ENCODE peak calls at places on chromosomes 13 and 19, in eight cellular contexts. One of them, this sample, is unnamed.

GRCh38 chr19:10291554-10292205 is 1.9 kb downstream of the ICAM5 start:
- DNase-seq in breast epithelium: no peak
- DNase-seq in GM23338: no peak
- DNase-seq in suprapubic skin: no peak
- DNase-seq in H1: peak
- DNase-seq in spleen: no peak
- DNase-seq in stomach: no peak
- DNase-seq in K562: no peak
- DNase-seq in this sample: no peak

GRCh38 chr13:86881390-86881789 is 789.8 kb upstream of the SLITRK5 start:
- DNase-seq in K562: no peak
- DNase-seq in suprapubic skin: no peak
- DNase-seq in breast epithelium: no peak
- DNase-seq in GM23338: peak
- DNase-seq in H1: no peak
- DNase-seq in stomach: no peak
- DNase-seq in spleen: no peak
- DNase-seq in this sample: no peak

GRCh38 chr19:17754634-17755532 is 3.6 kb downstream of the FCHO1 start:
- DNase-seq in breast epithelium: no peak
- DNase-seq in spleen: peak
- DNase-seq in suprapubic skin: no peak
- DNase-seq in GM23338: no peak
- DNase-seq in K562: no peak
- DNase-seq in H1: no peak
- DNase-seq in stomach: no peak
- DNase-seq in this sample: no peak

GRCh38 chr13:95834134-95834765 is 157.3 kb downstream of the DNAJC3 start:
- DNase-seq in K562: peak
- DNase-seq in H1: peak
- DNase-seq in GM23338: peak
- DNase-seq in stomach: peak
- DNase-seq in suprapubic skin: peak
- DNase-seq in breast epithelium: no peak
- DNase-seq in spleen: peak
- DNase-seq in this sample: peak

GRCh38 chr13:32211788-32212187 is 103.4 kb downstream of the ZAR1L start:
- DNase-seq in stomach: no peak
- DNase-seq in K562: no peak
- DNase-seq in H1: no peak
- DNase-seq in suprapubic skin: no peak
- DNase-seq in GM23338: no peak
- DNase-seq in breast epithelium: no peak
- DNase-seq in spleen: no peak
- DNase-seq in this sample: no peak

GRCh38 chr19:18526316-18526715 is 4.4 kb upstream of the ELL start:
- DNase-seq in H1: no peak
- DNase-seq in suprapubic skin: no peak
- DNase-seq in spleen: no peak
- DNase-seq in stomach: no peak
- DNase-seq in K562: no peak
- DNase-seq in breast epithelium: no peak
- DNase-seq in GM23338: no peak
- DNase-seq in this sample: no peak

GRCh38 chr19:48501446-48501960 is 10.1 kb downstream of the LMTK3 start:
- DNase-seq in H1: peak
- DNase-seq in breast epithelium: no peak
- DNase-seq in GM23338: peak
- DNase-seq in suprapubic skin: no peak
- DNase-seq in stomach: peak
- DNase-seq in spleen: no peak
- DNase-seq in K562: peak
- DNase-seq in this sample: no peak

GRCh38 chr19:46791944-46792343 is 3.5 kb upstream of the SLC1A5 start:
- DNase-seq in suprapubic skin: no peak
- DNase-seq in stomach: no peak
- DNase-seq in breast epithelium: no peak
- DNase-seq in spleen: no peak
- DNase-seq in K562: no peak
- DNase-seq in GM23338: no peak
- DNase-seq in H1: no peak
- DNase-seq in this sample: no peak

GRCh38 chr13:46553886-46554855 is 1.2 kb downstream of the LRCH1 start:
- DNase-seq in breast epithelium: peak
- DNase-seq in suprapubic skin: peak
- DNase-seq in H1: peak
- DNase-seq in GM23338: peak
- DNase-seq in K562: peak
- DNase-seq in stomach: peak
- DNase-seq in spleen: peak
- DNase-seq in this sample: no peak

GRCh38 chr13:48570225-48570828 is 37.4 kb upstream of the RCBTB2 start:
- DNase-seq in GM23338: no peak
- DNase-seq in breast epithelium: no peak
- DNase-seq in stomach: no peak
- DNase-seq in H1: no peak
- DNase-seq in K562: peak
- DNase-seq in spleen: no peak
- DNase-seq in suprapubic skin: no peak
- DNase-seq in this sample: no peak
- H3K27ac ChIP-seq in GM23338: no peak
- H3K27ac ChIP-seq in breast epithelium: peak
- H3K27ac ChIP-seq in stomach: peak
- H3K27ac ChIP-seq in H1: no peak
- H3K27ac ChIP-seq in K562: no peak
- H3K27ac ChIP-seq in spleen: peak
- H3K27ac ChIP-seq in suprapubic skin: peak
- H3K27ac ChIP-seq in this sample: no peak

GRCh38 chr19:38304352-38304865 is 358 bp downstream of the C19orf33 start:
- DNase-seq in stomach: no peak
- DNase-seq in breast epithelium: no peak
- DNase-seq in H1: peak
- DNase-seq in K562: no peak
- DNase-seq in spleen: no peak
- DNase-seq in GM23338: peak
- DNase-seq in suprapubic skin: no peak
- DNase-seq in this sample: no peak

GRCh38 chr19:38303517-38304351 is at the start of gene C19orf33:
- DNase-seq in breast epithelium: peak
- DNase-seq in GM23338: peak
- DNase-seq in suprapubic skin: no peak
- DNase-seq in spleen: no peak
- DNase-seq in stomach: peak
- DNase-seq in K562: no peak
- DNase-seq in H1: peak
- DNase-seq in this sample: peak

GRCh38 chr19:38307076-38307475 is 3.0 kb downstream of the C19orf33 start:
- DNase-seq in breast epithelium: no peak
- DNase-seq in H1: no peak
- DNase-seq in spleen: no peak
- DNase-seq in stomach: no peak
- DNase-seq in suprapubic skin: no peak
- DNase-seq in GM23338: no peak
- DNase-seq in K562: no peak
- DNase-seq in this sample: no peak

GRCh38 chr19:38306236-38306635 is 2.2 kb downstream of the C19orf33 start:
- DNase-seq in GM23338: no peak
- DNase-seq in suprapubic skin: no peak
- DNase-seq in H1: no peak
- DNase-seq in K562: no peak
- DNase-seq in stomach: no peak
- DNase-seq in spleen: no peak
- DNase-seq in breast epithelium: no peak
- DNase-seq in this sample: no peak

DNA sequence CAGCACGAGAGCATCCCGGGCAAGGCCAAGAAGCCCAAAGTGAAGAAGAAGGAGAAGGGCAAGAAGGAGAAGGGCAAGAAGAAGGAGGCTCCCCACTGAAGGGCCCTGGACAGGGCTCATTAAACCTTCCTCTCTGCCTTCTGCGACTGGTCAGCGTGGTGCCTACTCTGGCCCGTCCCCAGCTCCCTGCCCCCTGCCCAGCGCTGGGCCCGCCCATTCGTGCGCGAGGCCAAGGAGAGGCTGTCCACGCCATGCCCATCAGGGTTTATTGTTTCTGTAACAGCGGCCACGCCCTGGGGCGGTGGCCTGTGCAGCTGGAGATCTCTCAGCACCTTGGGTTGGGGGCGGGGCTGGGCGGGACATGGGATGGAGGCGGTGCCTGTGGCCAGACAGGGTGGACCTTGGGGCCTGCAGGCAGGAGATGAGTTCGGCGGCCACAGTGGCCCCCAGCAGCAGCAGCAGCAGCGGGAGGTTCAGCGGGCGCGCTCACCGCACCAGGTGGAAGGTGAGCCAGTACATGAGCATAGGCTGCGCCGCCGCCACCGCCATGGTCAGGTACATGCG is 897 bp downstream of the C19orf33 start:
- DNase-seq in stomach: peak
- DNase-seq in spleen: peak
- DNase-seq in K562: peak
- DNase-seq in suprapubic skin: no peak
- DNase-seq in GM23338: peak
- DNase-seq in H1: peak
- DNase-seq in breast epithelium: peak
- DNase-seq in this sample: peak
- TF ChIP-seq POLR2AphosphoS5 in stomach: peak
- TF ChIP-seq POLR2AphosphoS5 in spleen: peak
- TF ChIP-seq POLR2AphosphoS5 in K562: peak
- TF ChIP-seq POLR2AphosphoS5 in suprapubic skin: no peak
- TF ChIP-seq POLR2AphosphoS5 in GM23338: peak
- TF ChIP-seq POLR2AphosphoS5 in H1: no peak
- TF ChIP-seq POLR2AphosphoS5 in breast epithelium: peak
- TF ChIP-seq POLR2AphosphoS5 in this sample: peak

GRCh38 chr13:40974460-40975407 is 44.4 kb downstream of the ELF1 start:
- DNase-seq in breast epithelium: no peak
- DNase-seq in stomach: no peak
- DNase-seq in suprapubic skin: no peak
- DNase-seq in GM23338: peak
- DNase-seq in spleen: no peak
- DNase-seq in K562: peak
- DNase-seq in H1: no peak
- DNase-seq in this sample: no peak
- H3K27ac ChIP-seq in breast epithelium: peak
- H3K27ac ChIP-seq in stomach: peak
- H3K27ac ChIP-seq in suprapubic skin: no peak
- H3K27ac ChIP-seq in GM23338: no peak
- H3K27ac ChIP-seq in spleen: peak
- H3K27ac ChIP-seq in K562: peak
- H3K27ac ChIP-seq in H1: no peak
- H3K27ac ChIP-seq in this sample: no peak

GRCh38 chr19:816500-816857 is 5.3 kb downstream of the PLPPR3 start:
- DNase-seq in GM23338: no peak
- DNase-seq in suprapubic skin: no peak
- DNase-seq in H1: no peak
- DNase-seq in stomach: no peak
- DNase-seq in breast epithelium: no peak
- DNase-seq in K562: no peak
- DNase-seq in spleen: no peak
- DNase-seq in this sample: no peak
- TF ChIP-seq POLR2AphosphoS5 in GM23338: no peak
- TF ChIP-seq POLR2AphosphoS5 in suprapubic skin: no peak
- TF ChIP-seq POLR2AphosphoS5 in H1: no peak
- TF ChIP-seq POLR2AphosphoS5 in stomach: no peak
- TF ChIP-seq POLR2AphosphoS5 in breast epithelium: no peak
- TF ChIP-seq POLR2AphosphoS5 in K562: no peak
- TF ChIP-seq POLR2AphosphoS5 in spleen: no peak
- TF ChIP-seq POLR2AphosphoS5 in this sample: no peak

GRCh38 chr19:6065685-6066365 is 44.5 kb downstream of the RFX2 start:
- DNase-seq in K562: peak
- DNase-seq in spleen: no peak
- DNase-seq in stomach: no peak
- DNase-seq in H1: no peak
- DNase-seq in breast epithelium: peak
- DNase-seq in GM23338: peak
- DNase-seq in suprapubic skin: peak
- DNase-seq in this sample: no peak
- H3K27ac ChIP-seq in K562: peak
- H3K27ac ChIP-seq in spleen: peak
- H3K27ac ChIP-seq in stomach: peak
- H3K27ac ChIP-seq in H1: peak
- H3K27ac ChIP-seq in breast epithelium: peak
- H3K27ac ChIP-seq in GM23338: no peak
- H3K27ac ChIP-seq in suprapubic skin: peak
- H3K27ac ChIP-seq in this sample: no peak

GRCh38 chr19:12294308-12295158 is at the start of gene ZNF44:
- DNase-seq in K562: peak
- DNase-seq in GM23338: peak
- DNase-seq in spleen: peak
- DNase-seq in breast epithelium: peak
- DNase-seq in H1: peak
- DNase-seq in stomach: peak
- DNase-seq in suprapubic skin: peak
- DNase-seq in this sample: peak

GRCh38 chr19:12295191-12295590 is 508 bp upstream of the ZNF44 start:
- DNase-seq in breast epithelium: no peak
- DNase-seq in GM23338: no peak
- DNase-seq in spleen: no peak
- DNase-seq in stomach: no peak
- DNase-seq in K562: no peak
- DNase-seq in H1: no peak
- DNase-seq in suprapubic skin: no peak
- DNase-seq in this sample: no peak

GRCh38 chr19:12289790-12290065 is 5.0 kb downstream of the ZNF44 start:
- DNase-seq in H1: no peak
- DNase-seq in stomach: no peak
- DNase-seq in breast epithelium: no peak
- DNase-seq in K562: no peak
- DNase-seq in GM23338: no peak
- DNase-seq in spleen: no peak
- DNase-seq in suprapubic skin: no peak
- DNase-seq in this sample: no peak

GRCh38 chr19:12293771-12294307 is 844 bp downstream of the ZNF44 start:
- DNase-seq in breast epithelium: peak
- DNase-seq in H1: peak
- DNase-seq in spleen: peak
- DNase-seq in stomach: peak
- DNase-seq in GM23338: peak
- DNase-seq in K562: peak
- DNase-seq in suprapubic skin: peak
- DNase-seq in this sample: no peak
- TF ChIP-seq POLR2AphosphoS5 in breast epithelium: no peak
- TF ChIP-seq POLR2AphosphoS5 in H1: peak
- TF ChIP-seq POLR2AphosphoS5 in spleen: peak
- TF ChIP-seq POLR2AphosphoS5 in stomach: peak
- TF ChIP-seq POLR2AphosphoS5 in GM23338: no peak
- TF ChIP-seq POLR2AphosphoS5 in K562: peak
- TF ChIP-seq POLR2AphosphoS5 in suprapubic skin: no peak
- TF ChIP-seq POLR2AphosphoS5 in this sample: no peak

GRCh38 chr19:1168562-1168873 is 5.5 kb downstream of the SBNO2 start:
- DNase-seq in H1: no peak
- DNase-seq in GM23338: no peak
- DNase-seq in spleen: no peak
- DNase-seq in K562: no peak
- DNase-seq in stomach: no peak
- DNase-seq in breast epithelium: no peak
- DNase-seq in suprapubic skin: no peak
- DNase-seq in this sample: no peak
- H3K27ac ChIP-seq in H1: no peak
- H3K27ac ChIP-seq in GM23338: peak
- H3K27ac ChIP-seq in spleen: peak
- H3K27ac ChIP-seq in K562: no peak
- H3K27ac ChIP-seq in stomach: peak
- H3K27ac ChIP-seq in breast epithelium: peak
- H3K27ac ChIP-seq in suprapubic skin: peak
- H3K27ac ChIP-seq in this sample: peak